ENCODE peak calls at places on chromosomes 7 and 10, in four cellular contexts. One of them, this sample, is unnamed. For H3K27me3, the result is how much of the 10 kb centered on the place peaks cover.

GRCh38 chr10:91589015-91589655 is 43.7 kb downstream of the PPP1R3C start:
- DNase-seq in H1: no peak
- DNase-seq in IMR-90: peak
- DNase-seq in H9: no peak
- DNase-seq in this sample: no peak

GRCh38 chr10:92657024-92657423 is 32.7 kb upstream of the HHEX start:
- DNase-seq in H9: no peak
- DNase-seq in H1: no peak
- DNase-seq in IMR-90: peak
- DNase-seq in this sample: no peak

GRCh38 chr10:124000792-124001201 is 92.6 kb downstream of the CHST15 start:
- DNase-seq in IMR-90: no peak
- DNase-seq in H9: no peak
- DNase-seq in H1: no peak
- DNase-seq in this sample: no peak

GRCh38 chr7:152733286-152733934 is 26.1 kb upstream of the ACTR3B start:
- DNase-seq in IMR-90: no peak
- DNase-seq in H1: no peak
- DNase-seq in H9: peak
- DNase-seq in this sample: peak

GRCh38 chr10:71795248-71795647 is 21.9 kb upstream of the VSIR start:
- DNase-seq in IMR-90: peak
- DNase-seq in H1: no peak
- DNase-seq in H9: peak
- DNase-seq in this sample: peak

GRCh38 chr10:96478317-96478716 is 35.4 kb downstream of the TLL2 start:
- DNase-seq in H9: no peak
- DNase-seq in H1: no peak
- DNase-seq in IMR-90: no peak
- DNase-seq in this sample: no peak

GRCh38 chr7:11266101-11266500 is 292.4 kb downstream of the PHF14 start:
- DNase-seq in H1: no peak
- DNase-seq in IMR-90: no peak
- DNase-seq in H9: no peak
- DNase-seq in this sample: no peak

GRCh38 chr10:110864662-110865140 is 7.0 kb upstream of the PDCD4 start:
- DNase-seq in IMR-90: no peak
- DNase-seq in H1: no peak
- DNase-seq in H9: no peak
- DNase-seq in this sample: no peak

GRCh38 chr10:17101257-17101909 is 28.2 kb downstream of the CUBN start:
- DNase-seq in H9: no peak
- DNase-seq in H1: no peak
- DNase-seq in IMR-90: no peak
- DNase-seq in this sample: no peak

GRCh38 chr7:266851-267840 is 22.8 kb upstream of the FOXL3 start:
- DNase-seq in H1: peak
- DNase-seq in H9: peak
- DNase-seq in IMR-90: no peak
- DNase-seq in this sample: peak

GRCh38 chr7:36048141-36048901 is 104.7 kb upstream of the EEPD1 start:
- DNase-seq in H1: no peak
- DNase-seq in H9: no peak
- DNase-seq in IMR-90: peak
- DNase-seq in this sample: no peak

GRCh38 chr7:146736446-146737190 is 620.0 kb downstream of the CNTNAP2 start:
- DNase-seq in H1: peak
- DNase-seq in H9: no peak
- DNase-seq in IMR-90: no peak
- DNase-seq in this sample: no peak

GRCh38 chr7:47573758-47574472 is 8.0 kb downstream of the TNS3 start:
- DNase-seq in H1: no peak
- DNase-seq in H9: no peak
- DNase-seq in IMR-90: peak
- DNase-seq in this sample: no peak

GRCh38 chr10:71714055-71714454 is 5.5 kb downstream of the C10orf105 start:
- DNase-seq in H1: no peak
- DNase-seq in H9: no peak
- DNase-seq in IMR-90: no peak
- DNase-seq in this sample: no peak

GRCh38 chr7:5426226-5426475 is 2.5 kb upstream of the TNRC18 start:
- DNase-seq in IMR-90: peak
- DNase-seq in H9: no peak
- DNase-seq in H1: no peak
- DNase-seq in this sample: no peak

GRCh38 chr10:89591796-89592271 is 53.2 kb downstream of the PANK1 start:
- DNase-seq in H9: no peak
- DNase-seq in H1: no peak
- DNase-seq in IMR-90: peak
- DNase-seq in this sample: no peak

GRCh38 chr7:927031-927671 is 27.3 kb downstream of the ADAP1 start:
- DNase-seq in H9: no peak
- DNase-seq in H1: no peak
- DNase-seq in IMR-90: no peak
- DNase-seq in this sample: peak

GRCh38 chr10:16943301-16944080 is 126.3 kb upstream of the RSU1 start:
- DNase-seq in IMR-90: no peak
- DNase-seq in H9: no peak
- DNase-seq in H1: no peak
- DNase-seq in this sample: no peak

GRCh38 chr7:150902078-150903033 is 50.0 kb downstream of the AOC1 start:
- DNase-seq in IMR-90: no peak
- DNase-seq in H9: no peak
- DNase-seq in H1: no peak
- DNase-seq in this sample: no peak

GRCh38 chr7:8277394-8277982 is 15.5 kb upstream of the ICA1 start:
- DNase-seq in H9: no peak
- DNase-seq in IMR-90: no peak
- DNase-seq in H1: no peak
- DNase-seq in this sample: peak

GRCh38 chr7:54663603-54664234 is 95.3 kb downstream of the SEC61G start:
- DNase-seq in H1: no peak
- DNase-seq in H9: no peak
- DNase-seq in IMR-90: no peak
- DNase-seq in this sample: no peak

GRCh38 chr7:100444311-100445278 is 8.3 kb upstream of the PPP1R35 start:
- DNase-seq in IMR-90: peak
- DNase-seq in H1: no peak
- DNase-seq in H9: peak
- DNase-seq in this sample: peak

GRCh38 chr10:666237-667012 is 23.0 kb downstream of the DIP2C start:
- DNase-seq in IMR-90: no peak
- DNase-seq in H9: no peak
- DNase-seq in H1: no peak
- DNase-seq in this sample: no peak

GRCh38 chr10:133336131-133337078 is at the start of gene CALY:
- DNase-seq in H1: no peak
- DNase-seq in IMR-90: no peak
- DNase-seq in H9: peak
- DNase-seq in this sample: peak

GRCh38 chr10:75403144-75404022 is 1.8 kb upstream of the ZNF503 start:
- DNase-seq in H9: peak
- DNase-seq in H1: no peak
- DNase-seq in IMR-90: no peak
- DNase-seq in this sample: peak

GRCh38 chr10:47248436-47249090 is 51.4 kb upstream of the GDF10 start:
- DNase-seq in IMR-90: no peak
- DNase-seq in H1: no peak
- DNase-seq in H9: peak
- DNase-seq in this sample: no peak

GRCh38 chr10:70903262-70903921 is 15.0 kb upstream of the PCBD1 start:
- DNase-seq in IMR-90: peak
- DNase-seq in H9: peak
- DNase-seq in H1: no peak
- DNase-seq in this sample: peak

GRCh38 chr7:155683098-155683497 is 38.6 kb downstream of the RBM33 start:
- DNase-seq in H1: no peak
- DNase-seq in H9: no peak
- DNase-seq in IMR-90: no peak
- DNase-seq in this sample: no peak

GRCh38 chr7:10952588-10952987 is 21.1 kb upstream of the PHF14 start:
- DNase-seq in IMR-90: no peak
- DNase-seq in H1: no peak
- DNase-seq in H9: no peak
- DNase-seq in this sample: no peak

GRCh38 chr7:122305475-122306319 is 1.1 kb upstream of the FEZF1 start:
- DNase-seq in H9: peak
- DNase-seq in IMR-90: no peak
- DNase-seq in H1: no peak
- DNase-seq in this sample: peak

GRCh38 chr10:82874671-82875070 is 999.7 kb downstream of the NRG3 start:
- DNase-seq in H9: no peak
- DNase-seq in IMR-90: no peak
- DNase-seq in H1: no peak
- DNase-seq in this sample: no peak

GRCh38 chr10:43961523-43962345 is 313.1 kb upstream of the ZNF32 start:
- DNase-seq in H9: no peak
- DNase-seq in IMR-90: no peak
- DNase-seq in H1: no peak
- DNase-seq in this sample: no peak

GRCh38 chr7:7783001-7783400 is 64.6 kb upstream of the RPA3 start:
- DNase-seq in IMR-90: no peak
- DNase-seq in H1: no peak
- DNase-seq in H9: no peak
- DNase-seq in this sample: no peak

GRCh38 chr7:158771213-158771817 is 58.0 kb downstream of the ESYT2 start:
- DNase-seq in H1: no peak
- DNase-seq in IMR-90: no peak
- DNase-seq in H9: no peak
- DNase-seq in this sample: no peak

GRCh38 chr7:71633571-71634008 is 501.6 kb downstream of the GALNT17 start:
- DNase-seq in H1: peak
- DNase-seq in H9: peak
- DNase-seq in IMR-90: peak
- DNase-seq in this sample: peak

GRCh38 chr7:7221602-7222038 is 39.3 kb downstream of the C1GALT1 start:
- DNase-seq in H1: no peak
- DNase-seq in IMR-90: peak
- DNase-seq in H9: no peak
- DNase-seq in this sample: peak

GRCh38 chr10:115818015-115818414 is 455.0 kb downstream of the GFRA1 start:
- DNase-seq in H1: no peak
- DNase-seq in H9: no peak
- DNase-seq in IMR-90: peak
- DNase-seq in this sample: no peak

GRCh38 chr7:158187055-158187770 is 400.4 kb downstream of the PTPRN2 start:
- DNase-seq in H9: no peak
- DNase-seq in H1: no peak
- DNase-seq in IMR-90: no peak
- DNase-seq in this sample: no peak

GRCh38 chr7:159075563-159076238 is 69.0 kb downstream of the VIPR2 start:
- DNase-seq in IMR-90: no peak
- DNase-seq in H9: peak
- DNase-seq in H1: no peak
- DNase-seq in this sample: no peak

GRCh38 chr10:72461085-72461484 is 106.4 kb upstream of the DNAJB12 start:
- DNase-seq in H1: no peak
- DNase-seq in H9: no peak
- DNase-seq in IMR-90: no peak
- DNase-seq in this sample: no peak

GRCh38 chr7:91264083-91264923 is at the start of gene FZD1:
- DNase-seq in H9: peak
- DNase-seq in IMR-90: peak
- DNase-seq in H1: peak
- DNase-seq in this sample: peak

GRCh38 chr7:91264924-91265681 is 870 bp downstream of the FZD1 start:
- DNase-seq in H1: no peak
- DNase-seq in IMR-90: peak
- DNase-seq in H9: peak
- DNase-seq in this sample: peak

GRCh38 chr7:91266067-91266930 is 2.1 kb downstream of the FZD1 start:
- DNase-seq in H1: no peak
- DNase-seq in IMR-90: peak
- DNase-seq in H9: peak
- DNase-seq in this sample: no peak

GRCh38 chr7:91266931-91267557 is 2.8 kb downstream of the FZD1 start:
- DNase-seq in IMR-90: no peak
- DNase-seq in H9: peak
- DNase-seq in H1: no peak
- DNase-seq in this sample: no peak

GRCh38 chr7:91265693-91266066 is 1.4 kb downstream of the FZD1 start:
- DNase-seq in IMR-90: no peak
- DNase-seq in H9: peak
- DNase-seq in H1: no peak
- DNase-seq in this sample: no peak
- H3K4me2 ChIP-seq in IMR-90: peak
- H3K4me2 ChIP-seq in H9: peak
- H3K4me2 ChIP-seq in H1: peak
- H3K4me2 ChIP-seq in this sample: peak

GRCh38 chr7:124060528-124060927 is 27.7 kb upstream of the TMEM229A start:
- DNase-seq in H9: no peak
- DNase-seq in H1: no peak
- DNase-seq in IMR-90: no peak
- DNase-seq in this sample: no peak
- H3K56ac ChIP-seq in H9: no peak
- H3K56ac ChIP-seq in H1: no peak
- H3K56ac ChIP-seq in IMR-90: no peak
- H3K56ac ChIP-seq in this sample: no peak

DNA sequence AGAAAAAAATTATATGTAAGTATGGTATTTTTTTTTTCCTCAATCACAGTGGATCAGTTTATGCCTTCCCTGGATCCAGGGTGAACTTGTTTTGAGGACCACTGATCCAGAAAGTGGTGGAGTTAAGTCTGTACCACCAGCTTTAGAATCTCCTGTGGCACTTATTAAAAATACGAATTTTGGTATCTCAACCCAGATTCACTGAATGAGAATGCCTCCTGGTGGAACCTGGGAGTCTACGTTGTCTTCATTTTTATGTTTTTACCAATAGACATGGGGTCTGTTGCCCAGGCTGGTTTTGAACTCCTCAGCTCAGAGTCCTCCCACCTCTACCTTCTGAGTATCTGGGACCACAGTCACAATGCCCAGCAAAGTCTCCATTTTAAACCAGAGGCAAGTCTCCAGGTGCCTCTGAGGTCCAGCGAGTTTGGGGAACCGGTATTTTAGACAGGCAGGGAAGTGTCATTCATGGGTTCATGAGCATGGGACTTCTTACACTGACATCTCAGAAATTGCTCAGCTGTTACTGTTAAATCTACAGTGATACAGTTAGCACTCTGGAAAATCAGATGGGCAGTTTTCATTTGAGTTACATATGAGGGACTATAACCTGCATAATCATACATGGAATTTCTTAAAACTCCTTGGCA is 200.9 kb downstream of the AUTS2 start:
- DNase-seq in H9: no peak
- DNase-seq in IMR-90: no peak
- DNase-seq in H1: no peak
- DNase-seq in this sample: no peak
- H3K27me3 ChIP-seq in H9: under half
- H3K27me3 ChIP-seq in IMR-90: under half
- H3K27me3 ChIP-seq in H1: under half
- H3K27me3 ChIP-seq in this sample: under half

GRCh38 chr10:69769395-69769989 is 32.2 kb upstream of the COL13A1 start:
- DNase-seq in H1: peak
- DNase-seq in IMR-90: peak
- DNase-seq in H9: peak
- DNase-seq in this sample: peak
- H3K4me2 ChIP-seq in H1: no peak
- H3K4me2 ChIP-seq in IMR-90: peak
- H3K4me2 ChIP-seq in H9: no peak
- H3K4me2 ChIP-seq in this sample: no peak

This sample was measured in mesendoderm.